ENCODE peak calls at places on chromosome 20, in four cellular contexts. T is ACHN, E is Daoy, O is AG08396. M is an unnamed sample.

GRCh38 chr20:60694763-60695162 is 557.3 kb upstream of the CDH4 start:
- DNase-seq in T (no peak), O (no peak), E (peak; percentile 49), M (no peak)

GRCh38 chr20:17343631-17344447 is 117.0 kb downstream of the PCSK2 start:
- DNase-seq in T (peak; percentile 5), E (no peak), O (no peak), M (peak; percentile 38)

GRCh38 chr20:46269372-46269771 is 38.9 kb downstream of the CDH22 start:
- DNase-seq in O (no peak), E (no peak), T (no peak), M (no peak)

GRCh38 chr20:4134355-4134834 is 119.0 kb upstream of the RNF24 start:
- DNase-seq in T (no peak), E (no peak), O (no peak), M (no peak)

GRCh38 chr20:17468073-17468840 is 62.9 kb downstream of the BFSP1 start:
- DNase-seq in T (no peak), O (no peak), E (no peak), M (no peak)

GRCh38 chr20:39258253-39258652 is 296.1 kb downstream of the DHX35 start:
- DNase-seq in O (no peak), E (no peak), T (no peak), M (no peak)

GRCh38 chr20:62543470-62544302 is 67.9 kb upstream of the GATA5 start:
- DNase-seq in O (no peak), E (no peak), T (no peak), M (no peak)

GRCh38 chr20:18609741-18610140 is 21.9 kb downstream of the DTD1 start:
- DNase-seq in E (no peak), T (no peak), O (no peak), M (no peak)

GRCh38 chr20:13865825-13866351 is 81.1 kb downstream of the NDUFAF5 start:
- DNase-seq in O (peak; percentile 14), E (no peak), T (no peak), M (no peak)

GRCh38 chr20:8662433-8662954 is 406.4 kb upstream of the PLCB4 start:
- DNase-seq in E (no peak), O (no peak), T (no peak), M (no peak)

GRCh38 chr20:63943007-63943807 is 13.0 kb downstream of the UCKL1 start:
- DNase-seq in E (no peak), O (no peak), T (no peak), M (no peak)

GRCh38 chr20:52447232-52447566 is 255.6 kb upstream of the ZFP64 start:
- DNase-seq in T (no peak), E (no peak), O (no peak), M (no peak)

GRCh38 chr20:62743777-62744317 is 35.2 kb downstream of the NTSR1 start:
- DNase-seq in T (no peak), O (no peak), E (no peak), M (no peak)

GRCh38 chr20:48681201-48681881 is 146.5 kb downstream of the PREX1 start:
- DNase-seq in E (no peak), T (no peak), O (no peak), M (no peak)

GRCh38 chr20:1894951-1895673 is at the start of gene SIRPA:
- DNase-seq in O (peak; percentile 95), T (peak; percentile 59), E (peak; percentile 75), M (peak; percentile 64)

GRCh38 chr20:63163596-63164560 is 52.1 kb downstream of the YTHDF1 start:
- DNase-seq in O (no peak), E (no peak), T (no peak), M (no peak)

GRCh38 chr20:13671500-13672288 is 33.0 kb upstream of the TASP1 start:
- DNase-seq in T (no peak), E (no peak), O (peak; percentile 39), M (peak; percentile 90)

GRCh38 chr20:24503352-24503931 is 34.0 kb downstream of the SYNDIG1 start:
- DNase-seq in T (no peak), E (no peak), O (peak; percentile 21), M (no peak)

GRCh38 chr20:32559753-32560380 is 25.3 kb downstream of the NOL4L start:
- DNase-seq in O (no peak), T (no peak), E (peak; percentile 57), M (peak; percentile 50)

GRCh38 chr20:50356522-50356880 is 153.7 kb upstream of the PTPN1 start:
- DNase-seq in O (no peak), E (no peak), T (no peak), M (no peak)

GRCh38 chr20:47428851-47429336 is 72.4 kb upstream of the ZMYND8 start:
- DNase-seq in O (no peak), E (no peak), T (no peak), M (no peak)

GRCh38 chr20:59784365-59785117 is 148.9 kb downstream of the SYCP2 start:
- DNase-seq in O (no peak), E (no peak), T (no peak), M (no peak)

GRCh38 chr20:24981750-24982149 is 10.8 kb downstream of the APMAP start:
- DNase-seq in E (no peak), T (no peak), O (no peak), M (no peak)

GRCh38 chr20:17896247-17896723 is 72.3 kb downstream of the SNX5 start:
- DNase-seq in O (no peak), E (no peak), T (no peak), M (no peak)

GRCh38 chr20:53547664-53548239 is 45.9 kb downstream of the ZNF217 start:
- DNase-seq in E (peak; percentile 39), O (peak; percentile 77), T (peak; percentile 58), M (peak; percentile 10)

GRCh38 chr20:17568972-17569471 is 853 bp upstream of the DSTN start:
- DNase-seq in E (peak; percentile 97), T (peak; percentile 93), O (peak; percentile 92), M (peak; percentile 91)

GRCh38 chr20:38501858-38502431 is 29.3 kb downstream of the RALGAPB start:
- DNase-seq in T (no peak), E (no peak), O (no peak), M (no peak)

GRCh38 chr20:25238319-25239037 is 9.4 kb upstream of the PYGB start:
- DNase-seq in O (peak; percentile 52), T (no peak), E (peak; percentile 59), M (peak; percentile 28)

GRCh38 chr20:49169547-49169946 is 18.6 kb downstream of the STAU1 start:
- DNase-seq in T (no peak), O (no peak), E (no peak), M (no peak)

GRCh38 chr20:47262365-47263013 is 94.0 kb downstream of the ZMYND8 start:
- DNase-seq in E (no peak), O (no peak), T (no peak), M (no peak)

M was measured in MG63.